ENCODE peak calls at places on chromosomes 3 and 15, in eight cellular contexts. E is fibroblast of lung, T is cardiac muscle cell, F is spleen, P is GM23338, K is psoas muscle, J is uterus, X is iPS DF 6.9. Z is an unnamed sample.
A peak's percentile ranks its signal among the peaks of the same experiment; 100 is the strongest.

GRCh38 chr3:13235079-13235478 is 161.8 kb upstream of the IQSEC1 start:
- DNase-seq in J (no peak), T (no peak), E (no peak), P (peak; percentile 19), K (no peak), F (peak; percentile 81), X (no peak), Z (no peak)

GRCh38 chr15:26722621-26723160 is 50.2 kb downstream of the GABRB3 start:
- DNase-seq in T (no peak), P (peak; percentile 41), E (no peak), K (no peak), F (no peak), J (no peak), X (no peak), Z (no peak)

GRCh38 chr3:69058180-69058946 is 6.2 kb upstream of the TMF1 start:
- DNase-seq in E (no peak), T (no peak), P (no peak), J (no peak), K (no peak), F (no peak), X (no peak), Z (no peak)

GRCh38 chr3:113186566-113186965 is 24.8 kb upstream of the BOC start:
- DNase-seq in X (no peak), K (no peak), P (no peak), J (no peak), T (no peak), F (no peak), E (no peak), Z (no peak)

GRCh38 chr3:31777092-31777491 is 204.0 kb downstream of the OSBPL10 start:
- DNase-seq in J (no peak), P (no peak), X (no peak), E (no peak), K (no peak), T (no peak), F (no peak), Z (no peak)

GRCh38 chr15:74725241-74725774 is at the start of gene CYP1A1:
- DNase-seq in T (peak; percentile 3), J (no peak), F (no peak), E (peak; percentile 4), K (no peak), X (no peak), P (peak; percentile 68), Z (peak; percentile 69)

GRCh38 chr3:8441969-8442559 is 59.6 kb upstream of the LMCD1 start:
- DNase-seq in X (peak; percentile 71), J (peak; percentile 24), P (peak; percentile 95), E (peak; percentile 72), T (peak; percentile 86), F (no peak), K (no peak), Z (no peak)

GRCh38 chr3:64653101-64653500 is 34.7 kb downstream of the ADAMTS9 start:
- DNase-seq in P (no peak), E (peak; percentile 11), X (no peak), J (no peak), F (no peak), T (no peak), K (no peak), Z (no peak)

GRCh38 chr3:149593416-149594160 is 64.2 kb downstream of the WWTR1 start:
- DNase-seq in K (no peak), E (no peak), P (peak; percentile 47), F (no peak), X (no peak), T (no peak), J (no peak), Z (no peak)

GRCh38 chr3:149588909-149589308 is 68.9 kb downstream of the WWTR1 start:
- DNase-seq in P (no peak), F (no peak), X (no peak), J (no peak), K (no peak), E (no peak), T (no peak), Z (no peak)

GRCh38 chr3:149592758-149593240 is 65.0 kb downstream of the WWTR1 start:
- DNase-seq in P (no peak), E (peak; percentile 77), K (peak; percentile 31), X (no peak), T (no peak), F (no peak), J (no peak), Z (no peak)

GRCh38 chr3:149589332-149589731 is 68.5 kb downstream of the WWTR1 start:
- DNase-seq in T (peak; percentile 75), P (no peak), J (no peak), X (no peak), E (peak; percentile 84), K (no peak), F (no peak), Z (no peak)

GRCh38 chr3:149590691-149591441 is 67.0 kb downstream of the WWTR1 start:
- DNase-seq in J (no peak), K (no peak), X (no peak), F (no peak), E (no peak), T (no peak), P (no peak), Z (no peak)
- H3K4me1 ChIP-seq in J (no peaks in the 10 kb centered on the region), K (peaks cover 64% of the 10 kb centered on the region), X (peaks cover 5% of the 10 kb centered on the region), F (peaks cover 18% of the 10 kb centered on the region), E (peaks cover 15% of the 10 kb centered on the region), T (peaks cover 27% of the 10 kb centered on the region), P (peaks cover 54% of the 10 kb centered on the region), Z (peaks cover 20% of the 10 kb centered on the region)

GRCh38 chr3:14592390-14592789 is 52.2 kb upstream of the GRIP2 start:
- DNase-seq in F (no peak), J (no peak), P (no peak), E (no peak), K (no peak), X (no peak), T (no peak), Z (no peak)

GRCh38 chr3:14592836-14593235 is 52.7 kb upstream of the GRIP2 start:
- DNase-seq in E (no peak), K (no peak), P (no peak), T (no peak), F (no peak), X (no peak), J (no peak), Z (no peak)

GRCh38 chr3:14587733-14588360 is 47.7 kb upstream of the GRIP2 start:
- DNase-seq in F (no peak), X (no peak), K (no peak), P (no peak), E (peak; percentile 26), T (peak; percentile 33), J (no peak), Z (no peak)

GRCh38 chr3:14588713-14589112 is 48.6 kb upstream of the GRIP2 start:
- DNase-seq in P (no peak), J (no peak), E (no peak), X (no peak), F (no peak), T (no peak), K (no peak), Z (no peak)

DNA sequence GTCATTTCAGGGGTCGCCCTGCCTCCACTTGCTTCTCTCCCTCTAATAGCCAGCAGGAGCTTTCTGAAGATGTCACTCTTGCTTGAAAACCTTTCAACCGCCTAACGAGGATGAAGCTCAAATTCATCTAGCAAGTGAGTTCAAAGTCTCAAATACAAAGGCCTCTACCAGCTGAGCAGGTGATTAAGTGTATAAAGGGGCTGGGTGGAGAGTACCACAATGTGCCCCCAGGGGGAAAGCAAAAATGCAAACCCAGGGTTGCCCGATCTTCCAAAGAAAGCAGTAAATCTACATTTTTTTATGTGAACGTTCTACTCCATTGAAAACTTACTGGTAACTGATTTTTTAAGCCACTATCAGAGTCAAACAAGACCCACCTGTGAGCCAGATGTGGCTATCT is 50.5 kb upstream of the GRIP2 start:
- DNase-seq in P (peak; percentile 32), J (no peak), T (no peak), F (no peak), K (no peak), X (no peak), E (no peak), Z (no peak)
- H3K4me1 ChIP-seq in P (peaks cover 8% of the 10 kb centered on the region), J (no peaks in the 10 kb centered on the region), T (no peaks in the 10 kb centered on the region), F (no peaks in the 10 kb centered on the region), K (no peaks in the 10 kb centered on the region), X (no peaks in the 10 kb centered on the region), E (no peaks in the 10 kb centered on the region), Z (no peaks in the 10 kb centered on the region)

GRCh38 chr3:134314588-134315285 is 59.5 kb downstream of the AMOTL2 start:
- DNase-seq in T (no peak), F (peak; percentile 70), P (no peak), K (no peak), E (no peak), X (no peak), J (peak; percentile 43), Z (no peak)

GRCh38 chr3:134312873-134313838 is 61.1 kb downstream of the AMOTL2 start:
- DNase-seq in X (no peak), E (peak; percentile 84), P (peak; percentile 94), K (peak; percentile 84), T (peak; percentile 89), F (peak; percentile 79), J (peak; percentile 70), Z (peak; percentile 75)

GRCh38 chr3:134312072-134312872 is 61.6 kb upstream of the RYK start:
- DNase-seq in P (peak; percentile 67), K (peak; percentile 39), J (no peak), T (peak; percentile 75), F (no peak), X (no peak), E (peak; percentile 89), Z (peak; percentile 86)

GRCh38 chr3:134315286-134316106 is 58.8 kb downstream of the AMOTL2 start:
- DNase-seq in F (peak; percentile 73), T (peak; percentile 90), X (no peak), P (peak; percentile 61), E (peak; percentile 93), J (peak; percentile 77), K (peak; percentile 88), Z (peak; percentile 25)

DNA sequence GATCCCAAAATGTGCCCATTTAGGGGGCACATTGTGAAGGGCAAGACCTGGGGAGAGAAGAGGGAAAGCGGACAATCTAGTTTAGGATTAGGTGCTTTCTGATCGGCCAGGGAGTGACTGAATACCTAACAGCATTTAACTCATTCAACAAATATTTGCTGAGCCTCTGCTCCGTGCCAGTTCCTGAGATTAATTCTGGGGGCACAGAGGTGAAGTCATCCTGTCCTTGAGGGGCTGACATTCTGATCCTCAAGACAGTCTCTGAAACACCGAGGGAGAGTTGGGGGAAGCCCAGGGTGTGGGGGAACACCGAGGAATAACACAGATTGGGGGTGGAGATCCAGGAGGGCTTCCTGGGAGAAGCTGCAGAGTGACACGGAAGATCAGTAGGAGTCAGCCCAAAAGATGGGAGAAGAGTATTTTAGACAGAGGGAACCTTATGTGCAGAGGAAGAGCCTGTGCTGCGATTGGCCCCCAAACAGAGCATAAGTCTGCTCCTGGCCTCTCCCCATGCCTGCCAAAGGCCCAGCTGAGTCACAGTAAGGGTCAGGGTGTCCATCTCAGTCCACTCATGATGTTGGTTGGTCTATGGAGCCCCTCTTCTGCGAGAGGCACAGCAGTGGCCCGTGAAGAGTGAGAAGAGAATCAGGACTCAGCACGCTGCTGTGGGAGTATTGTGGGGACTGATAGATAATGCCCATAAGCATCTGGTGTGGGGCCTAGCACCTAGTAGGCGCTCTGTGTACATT is 60.2 kb downstream of the AMOTL2 start:
- DNase-seq in P (no peak), F (peak; percentile 43), E (peak; percentile 57), T (no peak), J (no peak), X (no peak), K (no peak), Z (no peak)
- H3K4me1 ChIP-seq in P (peaks cover 34% of the 10 kb centered on the region), F (peaks cover 31% of the 10 kb centered on the region), E (peaks cover 44% of the 10 kb centered on the region), T (no peaks in the 10 kb centered on the region), J (peaks cover 10% of the 10 kb centered on the region), X (peaks cover 17% of the 10 kb centered on the region), K (peaks cover 46% of the 10 kb centered on the region), Z (peaks cover 54% of the 10 kb centered on the region)

DNA sequence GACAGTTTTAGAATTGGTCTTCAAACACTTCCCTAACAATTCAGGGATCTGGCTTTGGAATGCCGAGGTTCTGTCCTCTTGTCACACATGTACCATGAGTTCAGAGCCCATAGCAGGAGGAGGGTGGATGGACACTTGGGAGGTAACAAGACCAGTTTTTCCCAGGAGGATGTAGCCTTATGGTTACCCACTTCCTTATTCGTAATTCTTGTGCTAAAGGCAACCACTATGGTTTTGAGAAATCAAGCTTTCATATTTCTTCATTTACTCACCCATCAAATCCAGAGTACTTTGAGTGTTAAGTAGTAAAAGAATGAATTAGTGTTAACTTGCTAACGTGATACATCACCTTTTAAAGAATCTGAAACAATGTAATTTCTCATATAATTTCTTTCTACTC is 479.6 kb upstream of the ALCAM start:
- DNase-seq in K (no peak), T (peak; percentile 21), J (no peak), F (no peak), P (no peak), E (peak; percentile 44), X (no peak), Z (no peak)
- H3K4me1 ChIP-seq in K (no peaks in the 10 kb centered on the region), T (no peaks in the 10 kb centered on the region), J (no peaks in the 10 kb centered on the region), F (no peaks in the 10 kb centered on the region), P (peaks cover 6% of the 10 kb centered on the region), E (peaks cover 5% of the 10 kb centered on the region), X (no peaks in the 10 kb centered on the region), Z (no peaks in the 10 kb centered on the region)